ENCODE peak calls at places on chromosomes 12 and 14, in eight cellular contexts. One of them, this sample, is unnamed.

GRCh38 chr12:67826946-67827719 is 162.1 kb upstream of the IFNG-AS1 start:
- DNase-seq in HFF-Myc: no peak
- DNase-seq in PC-9: peak
- DNase-seq in gastrocnemius medialis: no peak
- DNase-seq in astrocyte: peak
- DNase-seq in cardiac fibroblast: peak
- DNase-seq in suprapubic skin: no peak
- DNase-seq in prostate gland: no peak
- DNase-seq in this sample: no peak

GRCh38 chr12:95942532-95943230 is at the start of gene CCDC38:
- DNase-seq in HFF-Myc: peak
- DNase-seq in PC-9: peak
- DNase-seq in gastrocnemius medialis: peak
- DNase-seq in astrocyte: peak
- DNase-seq in cardiac fibroblast: peak
- DNase-seq in suprapubic skin: peak
- DNase-seq in prostate gland: peak
- DNase-seq in this sample: peak

GRCh38 chr12:115096673-115097349 is 412.8 kb upstream of the TBX3 start:
- DNase-seq in HFF-Myc: peak
- DNase-seq in PC-9: no peak
- DNase-seq in gastrocnemius medialis: no peak
- DNase-seq in astrocyte: no peak
- DNase-seq in cardiac fibroblast: peak
- DNase-seq in suprapubic skin: no peak
- DNase-seq in prostate gland: no peak
- DNase-seq in this sample: no peak

GRCh38 chr12:4353785-4354208 is 25.7 kb downstream of the FGF23 start:
- DNase-seq in HFF-Myc: no peak
- DNase-seq in PC-9: no peak
- DNase-seq in gastrocnemius medialis: no peak
- DNase-seq in astrocyte: no peak
- DNase-seq in cardiac fibroblast: peak
- DNase-seq in suprapubic skin: no peak
- DNase-seq in prostate gland: no peak
- DNase-seq in this sample: no peak

GRCh38 chr14:76720382-76720813 is 40.9 kb upstream of the VASH1 start:
- DNase-seq in HFF-Myc: no peak
- DNase-seq in PC-9: no peak
- DNase-seq in gastrocnemius medialis: peak
- DNase-seq in astrocyte: peak
- DNase-seq in cardiac fibroblast: peak
- DNase-seq in suprapubic skin: no peak
- DNase-seq in prostate gland: no peak
- DNase-seq in this sample: peak

GRCh38 chr14:68358978-68359861 is 433.6 kb downstream of the ZFP36L1 start:
- DNase-seq in HFF-Myc: no peak
- DNase-seq in PC-9: no peak
- DNase-seq in gastrocnemius medialis: no peak
- DNase-seq in astrocyte: no peak
- DNase-seq in cardiac fibroblast: no peak
- DNase-seq in suprapubic skin: no peak
- DNase-seq in prostate gland: no peak
- DNase-seq in this sample: no peak

GRCh38 chr12:78060186-78060585 is 229.5 kb downstream of the NAV3 start:
- DNase-seq in HFF-Myc: no peak
- DNase-seq in PC-9: no peak
- DNase-seq in gastrocnemius medialis: no peak
- DNase-seq in astrocyte: peak
- DNase-seq in cardiac fibroblast: peak
- DNase-seq in suprapubic skin: no peak
- DNase-seq in prostate gland: no peak
- DNase-seq in this sample: no peak

GRCh38 chr12:51911788-51912711 is 4.7 kb downstream of the ACVRL1 start:
- DNase-seq in HFF-Myc: no peak
- DNase-seq in PC-9: no peak
- DNase-seq in gastrocnemius medialis: no peak
- DNase-seq in astrocyte: no peak
- DNase-seq in cardiac fibroblast: peak
- DNase-seq in suprapubic skin: no peak
- DNase-seq in prostate gland: no peak
- DNase-seq in this sample: no peak

GRCh38 chr12:44377443-44378160 is 498.5 kb downstream of the NELL2 start:
- DNase-seq in HFF-Myc: no peak
- DNase-seq in PC-9: no peak
- DNase-seq in gastrocnemius medialis: no peak
- DNase-seq in astrocyte: no peak
- DNase-seq in cardiac fibroblast: no peak
- DNase-seq in suprapubic skin: no peak
- DNase-seq in prostate gland: no peak
- DNase-seq in this sample: no peak

GRCh38 chr12:74922642-74923041 is 287.0 kb downstream of the KCNC2 start:
- DNase-seq in HFF-Myc: no peak
- DNase-seq in PC-9: no peak
- DNase-seq in gastrocnemius medialis: no peak
- DNase-seq in astrocyte: no peak
- DNase-seq in cardiac fibroblast: no peak
- DNase-seq in suprapubic skin: no peak
- DNase-seq in prostate gland: no peak
- DNase-seq in this sample: no peak

GRCh38 chr12:3489057-3489456 is 1.9 kb upstream of the PRMT8 start:
- DNase-seq in HFF-Myc: no peak
- DNase-seq in PC-9: no peak
- DNase-seq in gastrocnemius medialis: no peak
- DNase-seq in astrocyte: peak
- DNase-seq in cardiac fibroblast: peak
- DNase-seq in suprapubic skin: no peak
- DNase-seq in prostate gland: no peak
- DNase-seq in this sample: no peak

GRCh38 chr14:103361868-103362267 is 23.3 kb upstream of the MARK3 start:
- DNase-seq in HFF-Myc: peak
- DNase-seq in PC-9: peak
- DNase-seq in gastrocnemius medialis: no peak
- DNase-seq in astrocyte: peak
- DNase-seq in cardiac fibroblast: peak
- DNase-seq in suprapubic skin: no peak
- DNase-seq in prostate gland: no peak
- DNase-seq in this sample: peak

GRCh38 chr14:33475623-33476022 is 475.3 kb downstream of the EGLN3 start:
- DNase-seq in HFF-Myc: peak
- DNase-seq in PC-9: peak
- DNase-seq in gastrocnemius medialis: no peak
- DNase-seq in astrocyte: no peak
- DNase-seq in cardiac fibroblast: peak
- DNase-seq in suprapubic skin: no peak
- DNase-seq in prostate gland: no peak
- DNase-seq in this sample: no peak

GRCh38 chr14:64540208-64541202 is at the start of gene HSPA2:
- DNase-seq in HFF-Myc: peak
- DNase-seq in PC-9: peak
- DNase-seq in gastrocnemius medialis: peak
- DNase-seq in astrocyte: peak
- DNase-seq in cardiac fibroblast: peak
- DNase-seq in suprapubic skin: peak
- DNase-seq in prostate gland: peak
- DNase-seq in this sample: peak

GRCh38 chr14:33441633-33442032 is 503.0 kb downstream of the NPAS3 start:
- DNase-seq in HFF-Myc: no peak
- DNase-seq in PC-9: no peak
- DNase-seq in gastrocnemius medialis: no peak
- DNase-seq in astrocyte: no peak
- DNase-seq in cardiac fibroblast: no peak
- DNase-seq in suprapubic skin: no peak
- DNase-seq in prostate gland: no peak
- DNase-seq in this sample: no peak

GRCh38 chr12:73629171-73629570 is 908.5 kb upstream of the ATXN7L3B start:
- DNase-seq in HFF-Myc: no peak
- DNase-seq in PC-9: no peak
- DNase-seq in gastrocnemius medialis: no peak
- DNase-seq in astrocyte: no peak
- DNase-seq in cardiac fibroblast: no peak
- DNase-seq in suprapubic skin: no peak
- DNase-seq in prostate gland: no peak
- DNase-seq in this sample: no peak

GRCh38 chr12:21456291-21456780 is 18.9 kb downstream of the PYROXD1 start:
- DNase-seq in HFF-Myc: no peak
- DNase-seq in PC-9: no peak
- DNase-seq in gastrocnemius medialis: no peak
- DNase-seq in astrocyte: no peak
- DNase-seq in cardiac fibroblast: no peak
- DNase-seq in suprapubic skin: no peak
- DNase-seq in prostate gland: no peak
- DNase-seq in this sample: no peak

GRCh38 chr12:25808604-25809003 is 149.9 kb upstream of the RASSF8 start:
- DNase-seq in HFF-Myc: no peak
- DNase-seq in PC-9: no peak
- DNase-seq in gastrocnemius medialis: no peak
- DNase-seq in astrocyte: no peak
- DNase-seq in cardiac fibroblast: no peak
- DNase-seq in suprapubic skin: no peak
- DNase-seq in prostate gland: no peak
- DNase-seq in this sample: no peak

GRCh38 chr12:17215754-17216153 is 609.8 kb upstream of the LMO3 start:
- DNase-seq in HFF-Myc: no peak
- DNase-seq in PC-9: no peak
- DNase-seq in gastrocnemius medialis: no peak
- DNase-seq in astrocyte: no peak
- DNase-seq in cardiac fibroblast: no peak
- DNase-seq in suprapubic skin: no peak
- DNase-seq in prostate gland: no peak
- DNase-seq in this sample: no peak

GRCh38 chr14:97995038-97995437 is 1197.9 kb downstream of the VRK1 start:
- DNase-seq in HFF-Myc: no peak
- DNase-seq in PC-9: no peak
- DNase-seq in gastrocnemius medialis: no peak
- DNase-seq in astrocyte: no peak
- DNase-seq in cardiac fibroblast: no peak
- DNase-seq in suprapubic skin: no peak
- DNase-seq in prostate gland: no peak
- DNase-seq in this sample: no peak

GRCh38 chr14:97993508-97994019 is 1196.4 kb downstream of the VRK1 start:
- DNase-seq in HFF-Myc: no peak
- DNase-seq in PC-9: no peak
- DNase-seq in gastrocnemius medialis: no peak
- DNase-seq in astrocyte: no peak
- DNase-seq in cardiac fibroblast: no peak
- DNase-seq in suprapubic skin: no peak
- DNase-seq in prostate gland: no peak
- DNase-seq in this sample: no peak

GRCh38 chr14:97994020-97994531 is 1196.9 kb downstream of the VRK1 start:
- DNase-seq in HFF-Myc: no peak
- DNase-seq in PC-9: no peak
- DNase-seq in gastrocnemius medialis: no peak
- DNase-seq in astrocyte: no peak
- DNase-seq in cardiac fibroblast: no peak
- DNase-seq in suprapubic skin: no peak
- DNase-seq in prostate gland: no peak
- DNase-seq in this sample: no peak

DNA sequence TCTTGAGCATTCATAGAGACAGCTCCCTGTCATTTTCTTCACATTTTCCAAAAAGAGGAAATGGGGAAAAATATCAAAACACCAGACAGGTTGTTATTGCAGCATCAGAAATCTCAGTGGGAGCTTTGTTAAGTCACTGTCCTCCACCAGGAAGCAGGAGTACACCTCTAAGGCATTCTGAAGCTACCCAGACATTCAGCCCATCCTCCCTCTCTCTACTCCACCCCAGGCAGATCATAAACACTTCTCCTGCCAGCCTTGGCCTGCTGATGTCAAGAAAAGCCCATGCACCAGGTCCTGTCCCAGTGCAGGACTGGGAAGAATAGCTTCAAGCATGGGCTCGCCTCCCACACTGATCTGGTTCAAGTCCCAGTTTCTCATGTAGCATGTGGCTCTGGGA is 1198.4 kb downstream of the VRK1 start:
- DNase-seq in HFF-Myc: no peak
- DNase-seq in PC-9: no peak
- DNase-seq in gastrocnemius medialis: no peak
- DNase-seq in astrocyte: no peak
- DNase-seq in cardiac fibroblast: no peak
- DNase-seq in suprapubic skin: no peak
- DNase-seq in prostate gland: no peak
- DNase-seq in this sample: no peak
- TF ChIP-seq CTCF in HFF-Myc: no peak
- TF ChIP-seq CTCF in PC-9: no peak
- TF ChIP-seq CTCF in gastrocnemius medialis: no peak
- TF ChIP-seq CTCF in astrocyte: no peak
- TF ChIP-seq CTCF in cardiac fibroblast: no peak
- TF ChIP-seq CTCF in suprapubic skin: no peak
- TF ChIP-seq CTCF in prostate gland: no peak
- TF ChIP-seq CTCF in this sample: no peak

DNA sequence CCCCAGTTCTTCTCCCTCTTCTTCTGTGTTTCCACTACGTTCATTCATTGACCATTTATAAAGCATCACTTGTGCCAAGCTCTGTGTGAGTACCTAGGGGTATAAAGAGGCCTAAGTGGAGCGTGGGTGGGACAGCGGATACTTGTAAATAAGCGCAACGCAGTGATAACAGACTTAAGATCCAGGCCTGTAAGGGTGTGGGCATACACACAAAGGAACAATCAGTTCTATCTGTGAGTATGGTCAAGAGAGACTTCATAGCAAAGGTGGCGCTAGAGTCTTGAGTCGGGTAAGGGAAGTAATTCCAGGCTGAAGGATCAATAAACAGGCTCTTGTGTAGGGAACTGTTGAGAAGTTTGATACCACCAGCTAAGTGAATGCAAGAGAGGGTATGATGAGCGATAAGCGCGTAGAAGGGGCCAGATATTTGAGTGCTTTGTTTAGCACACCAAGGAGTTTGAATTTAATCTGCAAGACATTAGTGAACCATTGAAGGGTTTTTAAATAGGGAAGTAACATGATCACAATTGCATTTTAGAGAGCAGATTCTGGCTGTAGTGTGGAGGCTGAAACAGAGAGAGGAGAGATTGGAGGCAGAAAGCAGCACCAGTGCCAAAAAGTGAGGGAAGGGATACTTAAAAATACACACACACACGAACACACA is 1.0 kb upstream of the GXYLT1 start:
- DNase-seq in HFF-Myc: no peak
- DNase-seq in PC-9: no peak
- DNase-seq in gastrocnemius medialis: no peak
- DNase-seq in astrocyte: no peak
- DNase-seq in cardiac fibroblast: no peak
- DNase-seq in suprapubic skin: no peak
- DNase-seq in prostate gland: no peak
- DNase-seq in this sample: no peak
- H3K4me3 ChIP-seq in HFF-Myc: peak
- H3K4me3 ChIP-seq in PC-9: peak
- H3K4me3 ChIP-seq in gastrocnemius medialis: no peak
- H3K4me3 ChIP-seq in astrocyte: peak
- H3K4me3 ChIP-seq in cardiac fibroblast: no peak
- H3K4me3 ChIP-seq in suprapubic skin: no peak
- H3K4me3 ChIP-seq in prostate gland: no peak
- H3K4me3 ChIP-seq in this sample: peak

GRCh38 chr12:108595711-108596647 is 1.9 kb downstream of the TMEM119 start:
- DNase-seq in HFF-Myc: no peak
- DNase-seq in PC-9: no peak
- DNase-seq in gastrocnemius medialis: no peak
- DNase-seq in astrocyte: no peak
- DNase-seq in cardiac fibroblast: no peak
- DNase-seq in suprapubic skin: no peak
- DNase-seq in prostate gland: no peak
- DNase-seq in this sample: no peak
- TF ChIP-seq CTCF in HFF-Myc: no peak
- TF ChIP-seq CTCF in PC-9: no peak
- TF ChIP-seq CTCF in gastrocnemius medialis: no peak
- TF ChIP-seq CTCF in astrocyte: no peak
- TF ChIP-seq CTCF in cardiac fibroblast: no peak
- TF ChIP-seq CTCF in suprapubic skin: no peak
- TF ChIP-seq CTCF in prostate gland: no peak
- TF ChIP-seq CTCF in this sample: no peak

GRCh38 chr14:91400696-91401095 is 16.9 kb downstream of the CCDC88C start:
- DNase-seq in HFF-Myc: no peak
- DNase-seq in PC-9: no peak
- DNase-seq in gastrocnemius medialis: no peak
- DNase-seq in astrocyte: peak
- DNase-seq in cardiac fibroblast: peak
- DNase-seq in suprapubic skin: no peak
- DNase-seq in prostate gland: no peak
- DNase-seq in this sample: no peak
- H3K4me3 ChIP-seq in HFF-Myc: no peak
- H3K4me3 ChIP-seq in PC-9: no peak
- H3K4me3 ChIP-seq in gastrocnemius medialis: no peak
- H3K4me3 ChIP-seq in astrocyte: no peak
- H3K4me3 ChIP-seq in cardiac fibroblast: no peak
- H3K4me3 ChIP-seq in suprapubic skin: no peak
- H3K4me3 ChIP-seq in prostate gland: peak
- H3K4me3 ChIP-seq in this sample: no peak

This sample was measured in retinal pigment epithelial cell.